ENCODE peak calls at places on chromosomes 6 and 20, in six cellular contexts. Y is HCT116, X is stomach, C is sigmoid colon, W is prostate gland, I is K562. N is an unnamed sample.

GRCh38 chr6:160110724-160111123 is 10.9 kb upstream of the SLC22A1 start:
- DNase-seq in Y (no peak), X (no peak), C (no peak), W (no peak), I (no peak), N (no peak)

GRCh38 chr6:39847216-39847615 is 55.0 kb downstream of the DAAM2 start:
- DNase-seq in Y (no peak), X (peak), C (peak), W (no peak), I (no peak), N (no peak)

GRCh38 chr6:57267586-57268293 is 45.6 kb upstream of the RAB23 start:
- DNase-seq in Y (peak), X (peak), C (peak), W (no peak), I (peak), N (peak)

GRCh38 chr6:111661541-111662041 is 55.9 kb upstream of the TRAF3IP2 start:
- DNase-seq in Y (no peak), X (peak), C (no peak), W (peak), I (no peak), N (no peak)

GRCh38 chr20:32798046-32798985 is 21.4 kb upstream of the MAPRE1 start:
- DNase-seq in Y (no peak), X (no peak), C (no peak), W (no peak), I (no peak), N (no peak)

GRCh38 chr20:38238834-38239233 is 21.7 kb downstream of the KIAA1755 start:
- DNase-seq in Y (no peak), X (no peak), C (no peak), W (no peak), I (no peak), N (no peak)

GRCh38 chr6:2850480-2851150 is 9.0 kb upstream of the SERPINB1 start:
- DNase-seq in Y (no peak), X (no peak), C (no peak), W (no peak), I (no peak), N (no peak)

GRCh38 chr6:143986463-143986862 is 21.6 kb downstream of the PLAGL1 start:
- DNase-seq in Y (no peak), X (no peak), C (no peak), W (no peak), I (no peak), N (no peak)

GRCh38 chr20:35339007-35339406 is 46.8 kb upstream of the FAM83C start:
- DNase-seq in Y (no peak), X (no peak), C (no peak), W (no peak), I (no peak), N (no peak)

GRCh38 chr20:4490595-4491280 is 231.0 kb upstream of the PRND start:
- DNase-seq in Y (no peak), X (no peak), C (no peak), W (no peak), I (no peak), N (no peak)

GRCh38 chr6:103273048-103273447 is 1586.7 kb downstream of the HACE1 start:
- DNase-seq in Y (peak), X (no peak), C (no peak), W (no peak), I (peak), N (peak)

GRCh38 chr6:90072961-90073464 is 178.7 kb downstream of the GJA10 start:
- DNase-seq in Y (no peak), X (no peak), C (no peak), W (no peak), I (no peak), N (no peak)

GRCh38 chr6:167759206-167759605 is 67.5 kb upstream of the AFDN start:
- DNase-seq in Y (no peak), X (no peak), C (peak), W (no peak), I (no peak), N (no peak)

GRCh38 chr6:13762648-13763441 is 51.2 kb upstream of the RANBP9 start:
- DNase-seq in Y (no peak), X (no peak), C (peak), W (peak), I (no peak), N (peak)

GRCh38 chr6:107361568-107362270 is 97.6 kb downstream of the PDSS2 start:
- DNase-seq in Y (no peak), X (no peak), C (no peak), W (no peak), I (no peak), N (no peak)

GRCh38 chr20:9817654-9818053 is 21.2 kb downstream of the PAK5 start:
- DNase-seq in Y (no peak), X (no peak), C (no peak), W (no peak), I (no peak), N (no peak)

GRCh38 chr6:140932909-140933308 is 1199.8 kb upstream of the GJE1 start:
- DNase-seq in Y (no peak), X (no peak), C (no peak), W (no peak), I (no peak), N (no peak)

GRCh38 chr6:34000281-34000680 is 145.6 kb downstream of the GRM4 start:
- DNase-seq in Y (no peak), X (no peak), C (no peak), W (no peak), I (no peak), N (no peak)

GRCh38 chr6:167245586-167245985 is 45.5 kb upstream of the UNC93A start:
- DNase-seq in Y (no peak), X (no peak), C (no peak), W (no peak), I (no peak), N (no peak)

GRCh38 chr6:15734118-15734897 is 71.5 kb upstream of the DTNBP1 start:
- DNase-seq in Y (no peak), X (no peak), C (no peak), W (no peak), I (no peak), N (no peak)

GRCh38 chr6:170100046-170100445 is 190.8 kb downstream of the DLL1 start:
- DNase-seq in Y (no peak), X (peak), C (peak), W (no peak), I (no peak), N (no peak)

GRCh38 chr6:36815962-36816735 is 23.1 kb downstream of the CPNE5 start:
- DNase-seq in Y (no peak), X (no peak), C (no peak), W (no peak), I (no peak), N (no peak)

GRCh38 chr6:21731411-21732031 is 138.0 kb downstream of the SOX4 start:
- DNase-seq in Y (no peak), X (no peak), C (no peak), W (peak), I (no peak), N (no peak)

GRCh38 chr20:23340524-23340923 is 10.1 kb upstream of the NXT1 start:
- DNase-seq in Y (peak), X (peak), C (peak), W (peak), I (peak), N (no peak)

GRCh38 chr6:33840064-33840926 is 36.5 kb upstream of the MLN start:
- DNase-seq in Y (peak), X (no peak), C (no peak), W (no peak), I (peak), N (peak)

GRCh38 chr6:136410201-136411027 is 120.8 kb upstream of the BCLAF1 start:
- DNase-seq in Y (no peak), X (no peak), C (no peak), W (no peak), I (no peak), N (no peak)

GRCh38 chr6:140320081-140320798 is 945.8 kb upstream of the CITED2 start:
- DNase-seq in Y (no peak), X (no peak), C (no peak), W (no peak), I (no peak), N (peak)

GRCh38 chr6:109447878-109448555 is 7.5 kb downstream of the SMPD2 start:
- DNase-seq in Y (no peak), X (peak), C (no peak), W (no peak), I (peak), N (peak)

GRCh38 chr6:140538926-140539325 is 1164.5 kb upstream of the CITED2 start:
- DNase-seq in Y (no peak), X (no peak), C (no peak), W (no peak), I (no peak), N (no peak)

GRCh38 chr6:78909391-78909790 is 42.0 kb downstream of the IRAK1BP1 start:
- DNase-seq in Y (no peak), X (no peak), C (no peak), W (no peak), I (no peak), N (peak)

GRCh38 chr6:105793132-105793531 is 293.0 kb upstream of the PRDM1 start:
- DNase-seq in Y (no peak), X (no peak), C (no peak), W (no peak), I (no peak), N (peak)

DNA sequence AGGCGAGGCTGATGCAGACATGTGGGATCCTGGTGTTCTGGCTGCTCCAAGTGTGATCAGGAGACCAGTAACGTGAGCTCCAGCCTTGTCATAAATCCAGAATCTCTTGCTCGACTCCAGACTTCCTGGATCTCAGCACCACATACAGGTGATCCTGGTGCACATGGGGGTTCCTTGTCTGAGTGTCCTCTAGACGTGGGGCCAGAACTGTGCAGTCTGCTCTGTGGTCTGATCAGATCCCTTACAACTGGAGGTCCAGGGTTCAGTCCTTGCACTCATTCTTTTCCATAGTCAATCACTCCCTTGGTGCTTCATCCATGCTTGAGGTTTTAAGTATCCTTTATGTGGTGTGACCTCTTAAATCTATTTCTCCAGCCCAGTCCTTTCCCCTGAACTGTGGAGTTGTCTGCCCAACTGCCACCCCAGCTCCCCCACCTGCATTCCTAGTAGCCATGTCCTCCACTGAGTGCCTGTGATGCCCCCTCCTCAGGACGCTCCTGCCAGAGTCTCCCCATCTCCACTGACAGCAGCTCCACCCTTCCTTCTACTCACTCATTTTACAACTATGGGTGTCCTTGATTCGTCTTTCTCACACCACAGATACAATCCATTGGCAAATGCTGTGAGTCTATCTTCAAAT is 5.1 kb downstream of the HLA-C start:
- DNase-seq in Y (no peak), X (no peak), C (no peak), W (no peak), I (no peak), N (no peak)
- TF ChIP-seq POLR2AphosphoS5 in Y (no peak), X (no peak), C (no peak), W (no peak), I (no peak), N (no peak)

GRCh38 chr6:150547511-150548222 is 52.0 kb upstream of the PLEKHG1 start:
- DNase-seq in Y (no peak), X (no peak), C (no peak), W (no peak), I (no peak), N (no peak)
- H3K4me3 ChIP-seq in Y (no peak), X (no peak), C (no peak), W (no peak), I (no peak), N (no peak)

GRCh38 chr6:46637145-46637544 is 15.5 kb downstream of the CYP39A1 start:
- DNase-seq in Y (no peak), X (no peak), C (no peak), W (no peak), I (no peak), N (no peak)
- TF ChIP-seq POLR2AphosphoS5 in Y (no peak), X (peak), C (no peak), W (no peak), I (no peak), N (no peak)

DNA sequence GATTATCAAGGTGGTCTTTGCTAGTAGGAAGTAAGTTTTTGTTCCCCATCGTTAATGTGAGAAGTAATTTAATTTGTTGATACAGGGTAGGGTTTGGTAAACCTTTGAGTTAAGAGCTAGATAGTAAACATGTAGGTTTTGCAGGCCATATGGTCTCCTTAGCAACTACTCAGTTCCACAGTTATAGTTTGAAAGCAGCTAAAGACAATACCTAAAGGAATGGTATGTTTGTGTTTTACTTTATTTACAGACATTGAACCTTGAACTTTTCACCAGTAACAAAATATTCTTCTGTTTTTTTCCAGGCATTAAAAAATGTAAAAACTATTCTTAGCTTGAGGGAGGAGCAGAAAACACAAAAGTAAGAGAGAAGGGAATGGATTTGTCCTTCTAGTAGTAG is 1.7 kb downstream of the CAP2 start:
- DNase-seq in Y (no peak), X (no peak), C (no peak), W (no peak), I (no peak), N (no peak)
- H3K4me3 ChIP-seq in Y (no peak), X (no peak), C (no peak), W (no peak), I (no peak), N (no peak)

DNA sequence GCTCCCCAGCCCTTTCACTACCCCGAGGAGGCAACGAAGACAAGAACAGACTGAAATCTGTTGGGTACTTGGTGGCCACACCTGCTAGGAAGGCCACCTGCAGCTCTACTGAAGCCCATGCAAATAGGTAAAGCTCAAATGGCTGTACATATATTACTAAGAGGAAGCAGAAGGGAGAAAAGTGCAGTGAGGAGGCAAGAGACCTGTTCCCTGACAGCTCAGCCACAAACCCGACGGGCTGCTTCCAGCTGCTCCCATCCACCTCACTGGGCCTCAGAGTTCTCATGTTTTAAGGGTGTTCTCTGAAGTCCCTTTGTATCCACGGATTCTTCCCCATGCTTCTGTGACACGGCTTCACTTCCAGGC is 24.6 kb downstream of the TRAM2 start:
- DNase-seq in Y (no peak), X (no peak), C (no peak), W (no peak), I (no peak), N (no peak)
- TF ChIP-seq POLR2AphosphoS5 in Y (no peak), X (no peak), C (no peak), W (no peak), I (no peak), N (no peak)